ENCODE peak calls at places on chromosomes 12 and 14, in nine cellular contexts. One of them, this sample, is unnamed.

GRCh38 chr12:52037248-52037861 is 13.9 kb upstream of the NR4A1 start:
- DNase-seq in stomach: peak
- DNase-seq in uterus: peak
- DNase-seq in testis: peak
- DNase-seq in body of pancreas: peak
- DNase-seq in HepG2: no peak
- DNase-seq in right lobe of liver: no peak
- DNase-seq in adrenal gland: peak
- DNase-seq in suprapubic skin: peak
- DNase-seq in this sample: no peak

GRCh38 chr12:54358620-54358944 is 5.7 kb downstream of the GPR84 start:
- DNase-seq in stomach: no peak
- DNase-seq in uterus: no peak
- DNase-seq in testis: no peak
- DNase-seq in body of pancreas: no peak
- DNase-seq in HepG2: no peak
- DNase-seq in right lobe of liver: no peak
- DNase-seq in adrenal gland: no peak
- DNase-seq in suprapubic skin: no peak
- DNase-seq in this sample: no peak

GRCh38 chr12:98973395-98973794 is 328.3 kb downstream of the APAF1 start:
- DNase-seq in stomach: no peak
- DNase-seq in uterus: no peak
- DNase-seq in testis: no peak
- DNase-seq in body of pancreas: no peak
- DNase-seq in HepG2: no peak
- DNase-seq in right lobe of liver: no peak
- DNase-seq in adrenal gland: no peak
- DNase-seq in suprapubic skin: no peak
- DNase-seq in this sample: no peak

GRCh38 chr14:58587271-58587670 is 50.5 kb upstream of the DACT1 start:
- DNase-seq in stomach: no peak
- DNase-seq in uterus: no peak
- DNase-seq in testis: no peak
- DNase-seq in body of pancreas: no peak
- DNase-seq in HepG2: no peak
- DNase-seq in right lobe of liver: no peak
- DNase-seq in adrenal gland: no peak
- DNase-seq in suprapubic skin: no peak
- DNase-seq in this sample: no peak

GRCh38 chr12:110537605-110538409 is 35.7 kb downstream of the RAD9B start:
- DNase-seq in stomach: peak
- DNase-seq in uterus: no peak
- DNase-seq in testis: peak
- DNase-seq in body of pancreas: peak
- DNase-seq in HepG2: no peak
- DNase-seq in right lobe of liver: peak
- DNase-seq in adrenal gland: peak
- DNase-seq in suprapubic skin: no peak
- DNase-seq in this sample: no peak

GRCh38 chr14:80637726-80638619 is 303.6 kb downstream of the CEP128 start:
- DNase-seq in stomach: no peak
- DNase-seq in uterus: no peak
- DNase-seq in testis: no peak
- DNase-seq in body of pancreas: no peak
- DNase-seq in HepG2: no peak
- DNase-seq in right lobe of liver: no peak
- DNase-seq in adrenal gland: no peak
- DNase-seq in suprapubic skin: no peak
- DNase-seq in this sample: no peak

GRCh38 chr14:33930464-33930863 is 20.4 kb downstream of the EGLN3 start:
- DNase-seq in stomach: no peak
- DNase-seq in uterus: no peak
- DNase-seq in testis: no peak
- DNase-seq in body of pancreas: no peak
- DNase-seq in HepG2: no peak
- DNase-seq in right lobe of liver: no peak
- DNase-seq in adrenal gland: no peak
- DNase-seq in suprapubic skin: no peak
- DNase-seq in this sample: no peak

GRCh38 chr12:288687-289086 is 26.1 kb upstream of the SLC6A13 start:
- DNase-seq in stomach: peak
- DNase-seq in uterus: no peak
- DNase-seq in testis: no peak
- DNase-seq in body of pancreas: peak
- DNase-seq in HepG2: no peak
- DNase-seq in right lobe of liver: peak
- DNase-seq in adrenal gland: peak
- DNase-seq in suprapubic skin: no peak
- DNase-seq in this sample: no peak

GRCh38 chr12:116650585-116650984 is 87.3 kb downstream of the SPRING1 start:
- DNase-seq in stomach: no peak
- DNase-seq in uterus: no peak
- DNase-seq in testis: no peak
- DNase-seq in body of pancreas: no peak
- DNase-seq in HepG2: no peak
- DNase-seq in right lobe of liver: no peak
- DNase-seq in adrenal gland: no peak
- DNase-seq in suprapubic skin: no peak
- DNase-seq in this sample: no peak

GRCh38 chr12:44972746-44973421 is 78.0 kb downstream of the DBX2 start:
- DNase-seq in stomach: no peak
- DNase-seq in uterus: no peak
- DNase-seq in testis: peak
- DNase-seq in body of pancreas: no peak
- DNase-seq in HepG2: peak
- DNase-seq in right lobe of liver: no peak
- DNase-seq in adrenal gland: no peak
- DNase-seq in suprapubic skin: no peak
- DNase-seq in this sample: no peak

GRCh38 chr14:22882529-22883190 is 362 bp upstream of the REM2 start:
- DNase-seq in stomach: peak
- DNase-seq in uterus: peak
- DNase-seq in testis: peak
- DNase-seq in body of pancreas: peak
- DNase-seq in HepG2: no peak
- DNase-seq in right lobe of liver: no peak
- DNase-seq in adrenal gland: peak
- DNase-seq in suprapubic skin: no peak
- DNase-seq in this sample: no peak

GRCh38 chr12:79925492-79925891 is 9.4 kb downstream of the PPP1R12A start:
- DNase-seq in stomach: no peak
- DNase-seq in uterus: no peak
- DNase-seq in testis: no peak
- DNase-seq in body of pancreas: no peak
- DNase-seq in HepG2: no peak
- DNase-seq in right lobe of liver: no peak
- DNase-seq in adrenal gland: no peak
- DNase-seq in suprapubic skin: no peak
- DNase-seq in this sample: no peak

GRCh38 chr12:6769003-6769389 is 2.8 kb downstream of the PTMS start:
- DNase-seq in stomach: no peak
- DNase-seq in uterus: peak
- DNase-seq in testis: peak
- DNase-seq in body of pancreas: peak
- DNase-seq in HepG2: no peak
- DNase-seq in right lobe of liver: peak
- DNase-seq in adrenal gland: peak
- DNase-seq in suprapubic skin: no peak
- DNase-seq in this sample: peak

GRCh38 chr14:74763803-74764531 is 851 bp downstream of the YLPM1 start:
- DNase-seq in stomach: no peak
- DNase-seq in uterus: peak
- DNase-seq in testis: peak
- DNase-seq in body of pancreas: peak
- DNase-seq in HepG2: no peak
- DNase-seq in right lobe of liver: peak
- DNase-seq in adrenal gland: no peak
- DNase-seq in suprapubic skin: peak
- DNase-seq in this sample: peak

GRCh38 chr12:53213348-53213747 is 6.3 kb upstream of the ITGB7 start:
- DNase-seq in stomach: peak
- DNase-seq in uterus: peak
- DNase-seq in testis: peak
- DNase-seq in body of pancreas: peak
- DNase-seq in HepG2: peak
- DNase-seq in right lobe of liver: peak
- DNase-seq in adrenal gland: peak
- DNase-seq in suprapubic skin: peak
- DNase-seq in this sample: peak

DNA sequence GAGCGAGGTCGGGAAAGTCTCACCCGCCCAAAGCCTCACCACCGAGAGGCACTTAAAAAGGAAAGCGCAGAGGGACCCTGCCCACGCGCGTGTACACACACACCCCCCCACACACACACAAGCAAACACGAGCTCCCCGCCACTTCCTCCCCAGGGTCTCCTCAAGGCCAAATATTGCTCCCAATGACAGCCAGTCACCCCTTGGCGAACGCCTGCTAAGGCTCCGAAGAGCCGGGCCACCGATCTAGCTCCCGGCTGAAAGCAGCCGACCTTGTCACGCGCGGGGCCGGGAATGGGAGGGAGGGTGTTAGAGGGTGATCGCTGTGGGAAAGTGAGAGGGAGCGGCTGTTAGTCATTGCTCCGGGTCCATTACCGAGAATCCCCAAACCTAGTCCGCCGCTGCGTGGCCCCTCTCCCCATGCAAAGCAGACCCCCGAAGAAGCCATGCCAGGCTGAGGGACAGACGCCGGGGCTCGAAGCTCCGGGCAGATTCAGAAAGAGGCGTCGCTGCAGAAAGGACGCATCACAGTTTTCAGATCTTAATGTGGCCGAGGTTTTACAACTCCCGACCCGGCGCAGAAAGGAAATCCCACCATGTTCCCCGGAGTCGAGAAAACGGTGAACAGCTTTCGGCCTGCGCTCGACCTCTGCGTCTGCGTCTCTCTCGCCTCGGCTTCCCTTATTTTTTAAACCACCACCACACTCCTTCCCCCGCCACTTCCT is 2.6 kb downstream of the BMP4 start:
- DNase-seq in stomach: no peak
- DNase-seq in uterus: peak
- DNase-seq in testis: no peak
- DNase-seq in body of pancreas: peak
- DNase-seq in HepG2: peak
- DNase-seq in right lobe of liver: peak
- DNase-seq in adrenal gland: no peak
- DNase-seq in suprapubic skin: peak
- DNase-seq in this sample: no peak
- TF ChIP-seq POLR2A in stomach: no peak
- TF ChIP-seq POLR2A in uterus: no peak
- TF ChIP-seq POLR2A in testis: no peak
- TF ChIP-seq POLR2A in body of pancreas: no peak
- TF ChIP-seq POLR2A in HepG2: peak
- TF ChIP-seq POLR2A in right lobe of liver: no peak
- TF ChIP-seq POLR2A in adrenal gland: no peak
- TF ChIP-seq POLR2A in suprapubic skin: no peak
- TF ChIP-seq POLR2A in this sample: no peak

GRCh38 chr14:100137173-100137572 is 22.3 kb downstream of the DEGS2 start:
- DNase-seq in stomach: no peak
- DNase-seq in uterus: no peak
- DNase-seq in testis: no peak
- DNase-seq in body of pancreas: no peak
- DNase-seq in HepG2: no peak
- DNase-seq in right lobe of liver: no peak
- DNase-seq in adrenal gland: no peak
- DNase-seq in suprapubic skin: no peak
- DNase-seq in this sample: no peak

GRCh38 chr14:100135784-100136183 is 23.7 kb downstream of the DEGS2 start:
- DNase-seq in stomach: no peak
- DNase-seq in uterus: no peak
- DNase-seq in testis: no peak
- DNase-seq in body of pancreas: no peak
- DNase-seq in HepG2: no peak
- DNase-seq in right lobe of liver: no peak
- DNase-seq in adrenal gland: no peak
- DNase-seq in suprapubic skin: no peak
- DNase-seq in this sample: no peak

GRCh38 chr14:100134591-100134990 is 24.9 kb downstream of the DEGS2 start:
- DNase-seq in stomach: peak
- DNase-seq in uterus: no peak
- DNase-seq in testis: no peak
- DNase-seq in body of pancreas: peak
- DNase-seq in HepG2: no peak
- DNase-seq in right lobe of liver: no peak
- DNase-seq in adrenal gland: no peak
- DNase-seq in suprapubic skin: no peak
- DNase-seq in this sample: no peak

GRCh38 chr14:100132903-100133510 is 26.4 kb downstream of the DEGS2 start:
- DNase-seq in stomach: no peak
- DNase-seq in uterus: no peak
- DNase-seq in testis: no peak
- DNase-seq in body of pancreas: no peak
- DNase-seq in HepG2: no peak
- DNase-seq in right lobe of liver: no peak
- DNase-seq in adrenal gland: no peak
- DNase-seq in suprapubic skin: no peak
- DNase-seq in this sample: no peak

DNA sequence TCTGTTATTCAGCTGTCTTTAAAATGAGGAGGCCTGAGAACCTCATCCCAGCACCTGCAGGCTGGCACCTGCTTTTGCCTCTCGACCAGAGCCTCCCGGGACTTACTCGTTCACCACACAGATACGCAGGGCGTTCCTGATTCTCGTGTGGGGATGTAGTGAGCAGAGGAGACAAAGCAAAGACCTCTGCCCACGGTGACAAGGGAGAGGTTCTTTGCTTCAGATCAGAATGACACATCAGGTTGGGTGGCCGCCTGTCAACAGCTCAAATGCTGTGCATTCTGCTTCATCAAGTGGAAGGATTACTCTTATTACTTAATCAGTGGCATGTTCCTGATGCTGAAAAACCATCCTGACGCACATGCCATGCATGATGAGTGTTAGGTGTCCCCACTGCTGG is 24.4 kb downstream of the DEGS2 start:
- DNase-seq in stomach: no peak
- DNase-seq in uterus: no peak
- DNase-seq in testis: no peak
- DNase-seq in body of pancreas: no peak
- DNase-seq in HepG2: no peak
- DNase-seq in right lobe of liver: no peak
- DNase-seq in adrenal gland: no peak
- DNase-seq in suprapubic skin: no peak
- DNase-seq in this sample: no peak
- TF ChIP-seq POLR2A in stomach: no peak
- TF ChIP-seq POLR2A in uterus: no peak
- TF ChIP-seq POLR2A in testis: no peak
- TF ChIP-seq POLR2A in body of pancreas: no peak
- TF ChIP-seq POLR2A in HepG2: no peak
- TF ChIP-seq POLR2A in right lobe of liver: no peak
- TF ChIP-seq POLR2A in adrenal gland: no peak
- TF ChIP-seq POLR2A in suprapubic skin: no peak
- TF ChIP-seq POLR2A in this sample: no peak

GRCh38 chr14:91350813-91351507 is 66.7 kb downstream of the CCDC88C start:
- DNase-seq in stomach: no peak
- DNase-seq in uterus: no peak
- DNase-seq in testis: no peak
- DNase-seq in body of pancreas: no peak
- DNase-seq in HepG2: no peak
- DNase-seq in right lobe of liver: no peak
- DNase-seq in adrenal gland: no peak
- DNase-seq in suprapubic skin: no peak
- DNase-seq in this sample: no peak
- TF ChIP-seq POLR2A in stomach: no peak
- TF ChIP-seq POLR2A in uterus: no peak
- TF ChIP-seq POLR2A in testis: no peak
- TF ChIP-seq POLR2A in body of pancreas: no peak
- TF ChIP-seq POLR2A in HepG2: no peak
- TF ChIP-seq POLR2A in right lobe of liver: no peak
- TF ChIP-seq POLR2A in adrenal gland: no peak
- TF ChIP-seq POLR2A in suprapubic skin: no peak
- TF ChIP-seq POLR2A in this sample: no peak

GRCh38 chr12:124968656-124969055 is 20.3 kb downstream of the DHX37 start:
- DNase-seq in stomach: no peak
- DNase-seq in uterus: no peak
- DNase-seq in testis: no peak
- DNase-seq in body of pancreas: no peak
- DNase-seq in HepG2: no peak
- DNase-seq in right lobe of liver: no peak
- DNase-seq in adrenal gland: no peak
- DNase-seq in suprapubic skin: no peak
- DNase-seq in this sample: no peak
- TF ChIP-seq POLR2A in stomach: no peak
- TF ChIP-seq POLR2A in uterus: no peak
- TF ChIP-seq POLR2A in testis: no peak
- TF ChIP-seq POLR2A in body of pancreas: no peak
- TF ChIP-seq POLR2A in HepG2: no peak
- TF ChIP-seq POLR2A in right lobe of liver: no peak
- TF ChIP-seq POLR2A in adrenal gland: no peak
- TF ChIP-seq POLR2A in suprapubic skin: no peak
- TF ChIP-seq POLR2A in this sample: no peak